ENCODE peak calls at places on chromosomes 13 and 19, in seven cellular contexts. W is T-cell, R is left cardiac atrium, Z is substantia nigra, M is NCI-H1436, V is IMR-90, I is cardiac muscle cell. G is an unnamed sample.
A peak's percentile ranks its signal among the peaks of the same experiment; 100 is the strongest.

GRCh38 chr13:32645854-32646253 is 59.6 kb downstream of the PDS5B start:
- DNase-seq in R (no peak), M (no peak), W (no peak), Z (no peak), I (no peak), V (no peak), G (no peak)

GRCh38 chr13:23467048-23467931 is 33.8 kb upstream of the SACS start:
- DNase-seq in W (no peak), I (peak; percentile 30), R (no peak), V (peak; percentile 43), Z (no peak), M (no peak), G (no peak)

GRCh38 chr13:28568286-28568685 is 73.4 kb upstream of the FLT1 start:
- DNase-seq in I (peak; percentile 90), V (peak; percentile 62), R (peak; percentile 76), M (no peak), Z (peak; percentile 57), W (no peak), G (no peak)

GRCh38 chr19:46040952-46041500 is at the start of gene IGFL4:
- DNase-seq in V (no peak), W (no peak), M (peak; percentile 28), I (no peak), Z (no peak), R (no peak), G (no peak)

GRCh38 chr13:45861352-45861751 is 9.8 kb upstream of the SIAH3 start:
- DNase-seq in M (no peak), Z (no peak), W (no peak), R (no peak), V (peak; percentile 18), I (no peak), G (no peak)

GRCh38 chr19:53461866-53462265 is 5.7 kb upstream of the ZNF813 start:
- DNase-seq in R (no peak), I (no peak), W (no peak), V (peak; percentile 3), M (no peak), Z (no peak), G (no peak)

GRCh38 chr19:45882652-45883585 is 3.0 kb downstream of the IRF2BP1 start:
- DNase-seq in I (peak; percentile 89), W (peak; percentile 82), Z (peak; percentile 37), R (peak; percentile 84), V (peak; percentile 82), M (peak; percentile 81), G (no peak)

GRCh38 chr13:49308977-49309408 is 61.3 kb downstream of the CDADC1 start:
- DNase-seq in W (no peak), V (peak; percentile 51), R (peak; percentile 45), M (no peak), I (no peak), Z (no peak), G (no peak)

GRCh38 chr13:42275098-42275471 is 3.1 kb downstream of the AKAP11 start:
- DNase-seq in I (no peak), R (no peak), Z (no peak), M (no peak), W (no peak), V (no peak), G (no peak)

GRCh38 chr19:2253106-2254051 is 2.8 kb downstream of the JSRP1 start:
- DNase-seq in Z (no peak), W (peak; percentile 61), M (no peak), V (no peak), I (peak; percentile 59), R (no peak), G (no peak)

GRCh38 chr19:8515317-8515716 is 1.4 kb upstream of the ZNF414 start:
- DNase-seq in V (no peak), W (peak; percentile 50), M (no peak), R (no peak), Z (no peak), I (no peak), G (no peak)

GRCh38 chr13:104043184-104043583 is 977.0 kb upstream of the SLC10A2 start:
- DNase-seq in M (no peak), Z (no peak), V (peak; percentile 1), R (no peak), I (no peak), W (no peak), G (no peak)

GRCh38 chr13:64186503-64186902 is 2770.9 kb upstream of the PCDH20 start:
- DNase-seq in I (no peak), M (no peak), W (no peak), Z (no peak), V (peak; percentile 2), R (no peak), G (no peak)

GRCh38 chr13:25097426-25097825 is 1.5 kb downstream of the PABPC3 start:
- DNase-seq in R (no peak), V (no peak), I (no peak), W (no peak), Z (no peak), M (no peak), G (no peak)

GRCh38 chr13:73809561-73809960 is 324.6 kb downstream of the KLF12 start:
- DNase-seq in M (no peak), Z (no peak), I (no peak), W (no peak), R (no peak), V (peak; percentile 87), G (no peak)

GRCh38 chr19:7701654-7702457 is at the start of gene FCER2:
- DNase-seq in Z (no peak), I (no peak), M (no peak), V (no peak), W (no peak), R (no peak), G (no peak)

GRCh38 chr13:111939285-111940278 is 127.4 kb upstream of the SOX1 start:
- DNase-seq in R (no peak), M (no peak), W (no peak), V (no peak), I (no peak), Z (no peak), G (peak; percentile 55)

GRCh38 chr13:59437902-59438301 is 725.8 kb downstream of the DIAPH3 start:
- DNase-seq in I (peak; percentile 41), Z (no peak), R (no peak), M (no peak), W (no peak), V (peak; percentile 28), G (no peak)